ENCODE peak calls at places on chromosomes 13 and 19, in eight cellular contexts. P, K, W, T, U, A, G and C are unnamed samples.

GRCh38 chr13:41401371-41401770 is 56.0 kb upstream of the RGCC start:
- DNase-seq in P (no peak), K (no peak), A (no peak), W (peak; percentile 64), T (no peak), U (no peak), G (no peak), C (no peak)

GRCh38 chr19:29629836-29630534 is 23.9 kb downstream of the POP4 start:
- DNase-seq in T (no peak), K (no peak), G (no peak), W (no peak), P (no peak), A (no peak), U (no peak), C (no peak)

GRCh38 chr13:67100723-67101122 is 129.4 kb downstream of the PCDH9 start:
- DNase-seq in G (peak; percentile 37), A (no peak), K (no peak), T (no peak), P (no peak), W (peak; percentile 31), U (no peak), C (no peak)

GRCh38 chr13:41985788-41986508 is 25.0 kb upstream of the VWA8 start:
- DNase-seq in P (no peak), G (peak; percentile 31), T (no peak), K (no peak), U (no peak), W (no peak), A (no peak), C (peak; percentile 7)

GRCh38 chr19:53884256-53884655 is 2.3 kb downstream of the PRKCG start:
- DNase-seq in W (no peak), U (peak; percentile 71), P (no peak), G (no peak), K (no peak), A (no peak), T (no peak), C (no peak)

GRCh38 chr19:33812388-33813330 is 16.0 kb downstream of the KCTD15 start:
- DNase-seq in W (no peak), A (no peak), U (no peak), G (no peak), P (no peak), K (no peak), T (no peak), C (no peak)

GRCh38 chr19:2982983-2983350 is 5.6 kb downstream of the TLE6 start:
- DNase-seq in U (peak; percentile 97), T (peak; percentile 61), K (peak; percentile 82), A (peak; percentile 71), P (peak; percentile 98), W (no peak), G (peak; percentile 87), C (no peak)

GRCh38 chr13:27956576-27957300 is 12.4 kb downstream of the CDX2 start:
- DNase-seq in A (no peak), G (no peak), W (no peak), U (no peak), K (no peak), T (no peak), P (no peak), C (no peak)

GRCh38 chr13:110390572-110390971 is 83.5 kb downstream of the COL4A2 start:
- DNase-seq in G (peak; percentile 90), T (no peak), A (no peak), K (no peak), U (no peak), W (no peak), P (no peak), C (peak; percentile 92)

GRCh38 chr13:35309711-35310110 is 166.8 kb downstream of the MAB21L1 start:
- DNase-seq in T (no peak), U (no peak), K (no peak), W (no peak), P (no peak), A (no peak), G (no peak), C (no peak)

GRCh38 chr13:43484432-43485225 is 302.1 kb downstream of the ENOX1 start:
- DNase-seq in A (no peak), W (no peak), K (no peak), T (no peak), U (no peak), P (no peak), G (no peak), C (no peak)

GRCh38 chr13:42355118-42355840 is 83.3 kb downstream of the AKAP11 start:
- DNase-seq in U (no peak), W (no peak), K (no peak), T (no peak), P (no peak), A (no peak), G (no peak), C (no peak)

GRCh38 chr13:39317284-39317683 is 279.0 kb downstream of the NHLRC3 start:
- DNase-seq in T (peak; percentile 7), G (peak; percentile 84), U (no peak), W (no peak), P (peak; percentile 72), A (no peak), K (peak; percentile 42), C (no peak)

GRCh38 chr13:99496322-99497142 is 4.7 kb upstream of the TM9SF2 start:
- DNase-seq in U (no peak), A (peak; percentile 88), T (no peak), W (peak; percentile 67), K (no peak), P (peak; percentile 88), G (peak; percentile 49), C (no peak)

GRCh38 chr13:75635101-75635620 is 969 bp upstream of the LMO7 start:
- DNase-seq in U (no peak), K (no peak), G (peak; percentile 48), T (no peak), A (no peak), W (peak; percentile 41), P (no peak), C (no peak)

GRCh38 chr13:66513728-66514127 is 716.4 kb downstream of the PCDH9 start:
- DNase-seq in A (no peak), W (no peak), G (peak; percentile 75), P (no peak), K (no peak), T (no peak), U (no peak), C (no peak)

GRCh38 chr19:3369337-3370213 is 3.2 kb downstream of the NFIC start:
- DNase-seq in A (no peak), K (no peak), T (no peak), G (peak; percentile 42), P (peak; percentile 92), U (peak; percentile 87), W (peak; percentile 59), C (no peak)

GRCh38 chr19:45346449-45346848 is 5.9 kb downstream of the KLC3 start:
- DNase-seq in P (no peak), W (peak; percentile 80), T (no peak), K (no peak), U (no peak), A (no peak), G (no peak), C (no peak)

GRCh38 chr19:33281296-33281926 is 20.9 kb downstream of the CEBPA start:
- DNase-seq in G (no peak), P (no peak), T (no peak), U (no peak), W (no peak), K (no peak), A (no peak), C (no peak)

GRCh38 chr13:113448885-113449692 is 4.2 kb downstream of the ADPRHL1 start:
- DNase-seq in G (no peak), U (no peak), A (no peak), K (no peak), P (peak; percentile 64), T (no peak), W (no peak), C (peak; percentile 74)
- H3K4me3 ChIP-seq in G (no peak overlapping the region), U (peak overlapping the region; percentile 34), A (no peak overlapping the region), K (no peak overlapping the region), P (peak overlapping the region; percentile 0), T (no peak overlapping the region), W (no peak overlapping the region), C (peak overlapping the region; percentile 46)

GRCh38 chr13:32023698-32024097 is 7.9 kb upstream of the FRY start:
- DNase-seq in A (no peak), P (no peak), U (no peak), T (no peak), G (peak; percentile 39), K (no peak), W (no peak), C (no peak)
- TF ChIP-seq CTCF in A (no peak), P (no peak), U (no peak), T (peak; percentile 50), G (peak; percentile 49), K (peak; percentile 41), W (no peak), C (peak; percentile 12)

GRCh38 chr19:17831419-17831888 is 10.1 kb upstream of the INSL3 start:
- DNase-seq in U (no peak), G (no peak), K (no peak), T (no peak), P (no peak), W (peak; percentile 60), A (no peak), C (no peak)
- H3K4me3 ChIP-seq in U (peak overlapping the region; percentile 41), G (no peak overlapping the region), K (no peak overlapping the region), T (peak overlapping the region; percentile 45), P (no peak overlapping the region), W (peak overlapping the region; percentile 76), A (no peak overlapping the region), C (no peak overlapping the region)

GRCh38 chr13:60584976-60585375 is 188.0 kb downstream of the TDRD3 start:
- DNase-seq in K (peak; percentile 16), T (no peak), A (no peak), P (no peak), U (no peak), G (peak; percentile 67), W (peak; percentile 76), C (no peak)

GRCh38 chr13:60577761-60578160 is 180.7 kb downstream of the TDRD3 start:
- DNase-seq in K (no peak), P (no peak), U (no peak), G (no peak), A (no peak), T (no peak), W (no peak), C (no peak)

GRCh38 chr13:60583911-60584753 is 187.1 kb downstream of the TDRD3 start:
- DNase-seq in K (peak; percentile 49), T (peak; percentile 29), G (peak; percentile 93), U (no peak), A (no peak), P (no peak), W (peak; percentile 91), C (peak; percentile 20)

DNA sequence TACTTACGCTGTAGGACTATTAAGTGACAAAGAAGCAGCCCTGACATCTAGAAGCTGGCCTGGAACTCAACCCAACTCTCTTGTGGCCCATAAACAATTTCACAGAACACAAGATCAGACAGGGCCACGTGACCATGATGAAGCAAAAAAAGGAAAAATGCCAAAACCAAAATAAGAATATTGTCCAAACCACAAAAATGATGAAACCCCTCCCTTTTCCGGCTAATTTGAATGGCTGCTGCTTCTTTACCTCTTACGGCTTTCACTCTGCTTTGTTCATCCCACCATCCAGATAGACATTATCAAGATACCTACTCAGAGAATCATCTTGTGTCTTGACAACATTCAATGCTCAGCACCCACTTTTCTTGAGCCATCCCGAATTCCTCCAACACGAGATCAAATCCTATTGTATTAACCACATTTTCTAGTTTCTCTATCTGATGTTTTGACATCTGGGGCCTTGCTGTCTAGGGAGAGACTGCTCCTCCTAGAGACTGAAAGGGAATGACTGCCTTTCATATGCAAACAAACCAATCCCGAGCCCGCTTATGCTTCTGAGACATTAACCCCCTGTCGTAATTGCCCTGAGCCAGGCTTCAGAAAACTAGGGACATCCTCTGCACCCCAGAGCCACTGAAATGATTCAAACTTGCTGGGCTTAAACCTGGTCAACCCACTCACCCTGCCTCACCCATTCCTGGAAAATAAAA is 186.3 kb downstream of the TDRD3 start:
- DNase-seq in K (peak; percentile 74), G (peak; percentile 84), U (no peak), P (no peak), W (peak; percentile 83), T (no peak), A (no peak), C (no peak)
- TF ChIP-seq CTCF in K (peak; percentile 55), G (peak; percentile 42), U (no peak), P (no peak), W (peak; percentile 47), T (no peak), A (no peak), C (no peak)

GRCh38 chr13:92886535-92887098 is 340.0 kb upstream of the GPC6 start:
- DNase-seq in P (no peak), U (no peak), W (no peak), K (no peak), A (no peak), G (no peak), T (no peak), C (no peak)
- H3K4me3 ChIP-seq in P (no peak overlapping the region), U (no peak overlapping the region), W (no peak overlapping the region), K (no peak overlapping the region), A (no peak overlapping the region), G (no peak overlapping the region), T (no peak overlapping the region), C (no peak overlapping the region)